ENCODE peak calls at places on chromosomes 6 and 20, in ten cellular contexts. Z is NCI-H524 treated with DMSO at 0.1 percent for 48 hours; A is fibroblast of gingiva; C is GDM1; T is foreskin fibroblast; U is NCI-H1436 treated with DMSO at 0.1 percent for 48 hours; D is non-pigmented ciliary epithelial cell; K is SHP77; O is stimulated activated CD4-positive, alpha-beta T cell treated with anti-CD3 and anti-CD28 coated beads, Interleukin-2, amount 100 ng/mL, for 48 hours; V is PC-3. H is an unnamed sample.

GRCh38 chr6:106525885-106526280 is 103.4 kb downstream of the RTN4IP1 start:
- DNase-seq in Z (no peak), A (no peak), C (no peak), T (no peak), U (no peak), D (no peak), K (no peak), O (no peak), V (no peak), H (no peak)

GRCh38 chr6:71335544-71335943 is 46.9 kb downstream of the OGFRL1 start:
- DNase-seq in Z (no peak), A (no peak), C (no peak), T (no peak), U (no peak), D (no peak), K (no peak), O (no peak), V (no peak), H (peak)

GRCh38 chr20:4036351-4036750 is 21.0 kb upstream of the RNF24 start:
- DNase-seq in Z (no peak), A (no peak), C (no peak), T (no peak), U (no peak), D (no peak), K (no peak), O (no peak), V (no peak), H (no peak)

GRCh38 chr6:168711049-168711640 is 270.2 kb downstream of the SMOC2 start:
- DNase-seq in Z (no peak), A (no peak), C (no peak), T (peak), U (no peak), D (no peak), K (no peak), O (no peak), V (no peak), H (no peak)

GRCh38 chr20:49540232-49540620 is 27.7 kb downstream of the PTGIS start:
- DNase-seq in Z (no peak), A (no peak), C (no peak), T (no peak), U (no peak), D (no peak), K (no peak), O (no peak), V (no peak), H (no peak)

GRCh38 chr20:59291740-59292139 is 8.7 kb upstream of the EDN3 start:
- DNase-seq in Z (no peak), A (no peak), C (no peak), T (no peak), U (no peak), D (no peak), K (peak), O (no peak), V (peak), H (no peak)

GRCh38 chr20:33415948-33416347 is 14.6 kb upstream of the CDK5RAP1 start:
- DNase-seq in Z (peak), A (peak), C (no peak), T (peak), U (no peak), D (no peak), K (peak), O (no peak), V (peak), H (peak)

GRCh38 chr20:33843854-33844253 is 32.7 kb downstream of the CHMP4B start:
- DNase-seq in Z (no peak), A (no peak), C (no peak), T (no peak), U (no peak), D (no peak), K (no peak), O (no peak), V (peak), H (no peak)

GRCh38 chr20:14956026-14956425 is 618.6 kb upstream of the FLRT3 start:
- DNase-seq in Z (no peak), A (no peak), C (no peak), T (no peak), U (no peak), D (no peak), K (peak), O (no peak), V (no peak), H (no peak)

GRCh38 chr6:9347608-9348007 is 912.3 kb upstream of the SLC35B3 start:
- DNase-seq in Z (no peak), A (no peak), C (no peak), T (no peak), U (no peak), D (no peak), K (no peak), O (no peak), V (no peak), H (no peak)

H was measured in kidney tubule cell.